ENCODE peak calls at places on chromosome 21, in five cellular contexts. One of them, this sample, is unnamed.
A peak's percentile ranks its signal among the peaks of the same experiment; 100 is the strongest.

GRCh38 chr21:43864806-43865470 is at the start of gene AGPAT3:
- DNase-seq in nephron progenitor cell: peak; percentile 56
- DNase-seq in pancreas: peak; percentile 75
- DNase-seq in thyroid gland: peak; percentile 25
- DNase-seq in HFFc6: no peak
- DNase-seq in this sample: no peak

GRCh38 chr21:34817821-34818662 is 149.2 kb downstream of the CLIC6 start:
- DNase-seq in nephron progenitor cell: no peak
- DNase-seq in pancreas: no peak
- DNase-seq in thyroid gland: no peak
- DNase-seq in HFFc6: no peak
- DNase-seq in this sample: no peak

GRCh38 chr21:41993744-41994143 is 16.4 kb downstream of the ZBTB21 start:
- DNase-seq in nephron progenitor cell: no peak
- DNase-seq in pancreas: no peak
- DNase-seq in thyroid gland: no peak
- DNase-seq in HFFc6: peak; percentile 83
- DNase-seq in this sample: no peak

GRCh38 chr21:35265170-35265877 is 216.2 kb upstream of the RUNX1 start:
- DNase-seq in nephron progenitor cell: no peak
- DNase-seq in pancreas: no peak
- DNase-seq in thyroid gland: no peak
- DNase-seq in HFFc6: peak; percentile 88
- DNase-seq in this sample: no peak

GRCh38 chr21:28639742-28640141 is 352.9 kb downstream of the LTN1 start:
- DNase-seq in nephron progenitor cell: no peak
- DNase-seq in pancreas: no peak
- DNase-seq in thyroid gland: no peak
- DNase-seq in HFFc6: no peak
- DNase-seq in this sample: no peak

GRCh38 chr21:39613029-39613934 is 542 bp downstream of the B3GALT5 start:
- DNase-seq in nephron progenitor cell: no peak
- DNase-seq in pancreas: no peak
- DNase-seq in thyroid gland: no peak
- DNase-seq in HFFc6: no peak
- DNase-seq in this sample: no peak

GRCh38 chr21:34702341-34702807 is 33.6 kb downstream of the CLIC6 start:
- DNase-seq in nephron progenitor cell: no peak
- DNase-seq in pancreas: no peak
- DNase-seq in thyroid gland: peak; percentile 17
- DNase-seq in HFFc6: peak; percentile 91
- DNase-seq in this sample: peak; percentile 26

GRCh38 chr21:44742418-44743153 is 31.2 kb upstream of the TSPEAR start:
- DNase-seq in nephron progenitor cell: no peak
- DNase-seq in pancreas: no peak
- DNase-seq in thyroid gland: no peak
- DNase-seq in HFFc6: peak; percentile 15
- DNase-seq in this sample: no peak

GRCh38 chr21:45870421-45870820 is 111.1 kb upstream of the COL6A1 start:
- DNase-seq in nephron progenitor cell: no peak
- DNase-seq in pancreas: no peak
- DNase-seq in thyroid gland: no peak
- DNase-seq in HFFc6: no peak
- DNase-seq in this sample: peak; percentile 19

GRCh38 chr21:27244356-27244755 is 277.5 kb upstream of the ADAMTS5 start:
- DNase-seq in nephron progenitor cell: no peak
- DNase-seq in pancreas: no peak
- DNase-seq in thyroid gland: no peak
- DNase-seq in HFFc6: no peak
- DNase-seq in this sample: no peak

GRCh38 chr21:39020751-39021474 is 162.3 kb downstream of the PSMG1 start:
- DNase-seq in nephron progenitor cell: no peak
- DNase-seq in pancreas: no peak
- DNase-seq in thyroid gland: peak; percentile 18
- DNase-seq in HFFc6: peak; percentile 35
- DNase-seq in this sample: no peak

GRCh38 chr21:40714516-40714915 is 132.4 kb downstream of the DSCAM start:
- DNase-seq in nephron progenitor cell: no peak
- DNase-seq in pancreas: no peak
- DNase-seq in thyroid gland: no peak
- DNase-seq in HFFc6: peak; percentile 44
- DNase-seq in this sample: no peak

GRCh38 chr21:35223480-35224156 is 174.5 kb upstream of the RUNX1 start:
- DNase-seq in nephron progenitor cell: no peak
- DNase-seq in pancreas: no peak
- DNase-seq in thyroid gland: no peak
- DNase-seq in HFFc6: no peak
- DNase-seq in this sample: no peak

GRCh38 chr21:45995686-45996179 is 14.2 kb downstream of the COL6A1 start:
- DNase-seq in nephron progenitor cell: no peak
- DNase-seq in pancreas: peak; percentile 47
- DNase-seq in thyroid gland: no peak
- DNase-seq in HFFc6: no peak
- DNase-seq in this sample: peak; percentile 19

GRCh38 chr21:32772281-32773047 is 909 bp upstream of the PAXBP1 start:
- DNase-seq in nephron progenitor cell: no peak
- DNase-seq in pancreas: no peak
- DNase-seq in thyroid gland: peak; percentile 60
- DNase-seq in HFFc6: no peak
- DNase-seq in this sample: peak; percentile 44

GRCh38 chr21:34037446-34037845 is 35.9 kb upstream of the MRPS6 start:
- DNase-seq in nephron progenitor cell: no peak
- DNase-seq in pancreas: no peak
- DNase-seq in thyroid gland: no peak
- DNase-seq in HFFc6: peak; percentile 45
- DNase-seq in this sample: no peak

GRCh38 chr21:38660333-38661295 is 145.1 kb upstream of the ETS2 start:
- DNase-seq in nephron progenitor cell: peak; percentile 54
- DNase-seq in pancreas: no peak
- DNase-seq in thyroid gland: peak; percentile 6
- DNase-seq in HFFc6: no peak
- DNase-seq in this sample: no peak

GRCh38 chr21:45421071-45421845 is 16.3 kb downstream of the COL18A1 start:
- DNase-seq in nephron progenitor cell: no peak
- DNase-seq in pancreas: peak; percentile 80
- DNase-seq in thyroid gland: peak; percentile 93
- DNase-seq in HFFc6: no peak
- DNase-seq in this sample: peak; percentile 86

GRCh38 chr21:25670726-25671125 is 31.7 kb downstream of the JAM2 start:
- DNase-seq in nephron progenitor cell: no peak
- DNase-seq in pancreas: no peak
- DNase-seq in thyroid gland: no peak
- DNase-seq in HFFc6: no peak
- DNase-seq in this sample: no peak

GRCh38 chr21:43347461-43347860 is 79.5 kb downstream of the SIK1 start:
- DNase-seq in nephron progenitor cell: no peak
- DNase-seq in pancreas: no peak
- DNase-seq in thyroid gland: no peak
- DNase-seq in HFFc6: no peak
- DNase-seq in this sample: no peak

GRCh38 chr21:39935716-39936115 is 68.5 kb downstream of the PCP4 start:
- DNase-seq in nephron progenitor cell: no peak
- DNase-seq in pancreas: no peak
- DNase-seq in thyroid gland: no peak
- DNase-seq in HFFc6: no peak
- DNase-seq in this sample: no peak

DNA sequence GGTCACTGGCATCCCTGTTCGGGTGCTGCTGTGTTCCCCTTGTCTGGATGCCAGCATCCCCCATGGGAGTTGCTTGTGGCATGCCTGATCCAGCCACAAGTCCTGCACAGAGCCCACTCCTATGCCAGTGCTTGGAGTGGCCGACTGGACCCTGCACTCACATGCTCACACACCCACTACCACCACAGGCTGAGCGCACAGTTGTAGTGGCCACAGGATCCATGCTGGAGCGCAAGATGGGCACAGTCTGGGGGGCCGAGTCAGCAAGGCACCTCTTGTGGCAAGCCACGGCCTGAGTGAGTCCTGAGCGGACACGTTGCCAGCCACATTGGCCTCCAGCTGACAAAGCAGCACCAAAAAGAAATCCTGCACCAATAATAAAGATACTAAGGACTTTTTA is 661.6 kb upstream of the TMPRSS15 start:
- DNase-seq in nephron progenitor cell: no peak
- DNase-seq in pancreas: no peak
- DNase-seq in thyroid gland: no peak
- DNase-seq in HFFc6: no peak
- DNase-seq in this sample: no peak
- TF ChIP-seq CTCF in nephron progenitor cell: no peak
- TF ChIP-seq CTCF in pancreas: no peak
- TF ChIP-seq CTCF in thyroid gland: no peak
- TF ChIP-seq CTCF in HFFc6: no peak
- TF ChIP-seq CTCF in this sample: no peak

DNA sequence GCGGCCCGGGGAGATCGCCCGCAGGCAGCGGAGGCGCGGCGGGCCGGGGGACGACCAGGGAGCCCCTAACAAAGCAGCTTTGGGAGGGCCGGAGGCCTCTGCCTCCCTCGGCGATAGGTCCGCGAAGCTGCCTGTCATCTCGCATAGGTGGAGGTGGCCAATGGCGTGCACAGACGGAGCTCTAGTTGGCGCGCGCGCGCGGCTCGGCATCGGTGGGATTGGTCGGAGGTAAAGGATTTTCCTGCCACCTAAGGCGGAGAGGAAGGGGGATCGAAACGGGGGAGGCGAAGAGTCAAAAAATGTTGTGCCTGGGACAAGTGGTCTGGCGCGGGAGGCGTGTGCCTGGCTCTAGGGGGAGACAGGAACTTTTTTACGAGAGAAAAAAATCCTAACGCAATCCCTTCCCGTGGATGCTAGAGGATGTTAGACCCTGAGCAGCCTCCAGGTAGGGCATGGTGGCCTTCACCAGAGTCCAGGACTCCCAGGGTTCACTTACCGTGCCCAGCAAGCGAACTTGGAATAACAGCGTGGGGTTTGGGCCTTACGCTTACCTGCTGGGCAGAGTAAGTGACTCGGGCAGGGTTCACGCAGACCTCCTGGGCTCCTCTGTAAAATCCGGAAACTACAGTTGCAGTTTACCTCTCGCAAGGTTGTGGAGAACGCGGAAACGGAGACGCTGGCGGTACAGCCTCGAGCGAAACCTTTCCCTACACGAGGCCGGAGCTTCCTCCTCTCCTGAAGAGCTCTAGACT is 99.9 kb upstream of the SOD1 start:
- DNase-seq in nephron progenitor cell: peak; percentile 98
- DNase-seq in pancreas: peak; percentile 88
- DNase-seq in thyroid gland: peak; percentile 73
- DNase-seq in HFFc6: no peak
- DNase-seq in this sample: peak; percentile 90
- TF ChIP-seq CTCF in nephron progenitor cell: no peak
- TF ChIP-seq CTCF in pancreas: no peak
- TF ChIP-seq CTCF in thyroid gland: no peak
- TF ChIP-seq CTCF in HFFc6: no peak
- TF ChIP-seq CTCF in this sample: no peak

DNA sequence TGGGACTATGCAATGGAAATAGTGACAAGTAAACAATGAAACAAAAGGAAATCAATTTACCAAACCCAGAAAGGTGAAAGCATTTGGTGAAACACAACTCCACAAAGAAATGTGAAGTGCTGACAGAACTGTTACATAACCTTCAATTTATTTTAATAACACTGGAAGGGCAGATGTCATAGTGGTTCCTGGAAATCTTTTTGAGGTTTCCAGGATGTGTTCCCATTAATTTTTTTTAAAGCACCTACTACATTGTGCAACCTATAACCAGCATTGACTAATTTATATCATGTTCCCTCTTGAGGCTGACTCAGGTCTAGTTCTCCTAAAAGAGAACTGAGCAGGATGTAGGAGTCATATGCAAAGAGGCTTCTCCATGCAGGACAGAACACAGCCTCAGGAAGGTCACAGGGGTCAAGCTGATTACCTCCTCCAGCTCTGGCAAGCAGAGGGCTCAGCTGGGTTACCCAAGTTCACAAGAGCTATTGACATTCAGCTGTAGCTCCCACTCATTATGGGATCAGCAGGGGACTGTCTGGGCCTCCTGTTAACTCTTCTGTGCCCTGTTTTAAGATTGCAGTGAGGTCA is 157.1 kb upstream of the NRIP1 start:
- DNase-seq in nephron progenitor cell: peak; percentile 58
- DNase-seq in pancreas: no peak
- DNase-seq in thyroid gland: no peak
- DNase-seq in HFFc6: peak; percentile 36
- DNase-seq in this sample: no peak
- TF ChIP-seq CTCF in nephron progenitor cell: no peak
- TF ChIP-seq CTCF in pancreas: no peak
- TF ChIP-seq CTCF in thyroid gland: no peak
- TF ChIP-seq CTCF in HFFc6: no peak
- TF ChIP-seq CTCF in this sample: no peak

GRCh38 chr21:36749935-36750578 is 51.1 kb downstream of the SIM2 start:
- DNase-seq in nephron progenitor cell: peak; percentile 40
- DNase-seq in pancreas: no peak
- DNase-seq in thyroid gland: no peak
- DNase-seq in HFFc6: no peak
- DNase-seq in this sample: no peak

GRCh38 chr21:36747114-36747814 is 48.3 kb downstream of the SIM2 start:
- DNase-seq in nephron progenitor cell: no peak
- DNase-seq in pancreas: no peak
- DNase-seq in thyroid gland: peak; percentile 9
- DNase-seq in HFFc6: no peak
- DNase-seq in this sample: no peak

GRCh38 chr21:36745459-36745858 is 46.5 kb downstream of the SIM2 start:
- DNase-seq in nephron progenitor cell: no peak
- DNase-seq in pancreas: no peak
- DNase-seq in thyroid gland: no peak
- DNase-seq in HFFc6: no peak
- DNase-seq in this sample: no peak

GRCh38 chr21:36750579-36750959 is 51.7 kb downstream of the SIM2 start:
- DNase-seq in nephron progenitor cell: no peak
- DNase-seq in pancreas: no peak
- DNase-seq in thyroid gland: no peak
- DNase-seq in HFFc6: no peak
- DNase-seq in this sample: no peak

DNA sequence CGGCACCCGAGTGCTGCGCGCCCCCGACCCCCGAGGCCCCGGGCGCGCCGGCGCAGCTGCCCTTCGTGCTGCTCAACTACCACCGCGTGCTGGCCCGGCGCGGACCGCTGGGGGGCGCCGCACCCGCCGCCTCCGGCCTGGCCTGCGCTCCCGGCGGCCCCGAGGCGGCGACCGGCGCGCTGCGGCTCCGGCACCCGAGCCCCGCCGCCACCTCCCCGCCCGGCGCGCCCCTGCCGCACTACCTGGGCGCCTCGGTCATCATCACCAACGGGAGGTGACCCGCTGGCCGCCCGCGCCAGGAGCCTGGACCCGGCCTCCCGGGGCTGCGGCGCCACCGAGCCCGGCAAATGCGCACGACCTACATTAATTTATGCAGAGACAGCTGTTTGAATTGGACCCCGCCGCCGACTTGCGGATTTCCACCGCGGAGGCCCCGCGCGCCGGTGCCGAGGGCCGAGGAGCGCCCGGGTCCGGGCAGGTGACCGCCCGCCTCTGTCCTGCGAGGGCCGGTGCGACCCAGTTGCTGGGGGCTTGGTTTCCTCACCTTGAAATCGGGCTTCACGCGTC is 49.0 kb downstream of the SIM2 start:
- DNase-seq in nephron progenitor cell: peak; percentile 87
- DNase-seq in pancreas: peak; percentile 92
- DNase-seq in thyroid gland: peak; percentile 37
- DNase-seq in HFFc6: no peak
- DNase-seq in this sample: no peak
- TF ChIP-seq CTCF in nephron progenitor cell: no peak
- TF ChIP-seq CTCF in pancreas: no peak
- TF ChIP-seq CTCF in thyroid gland: no peak
- TF ChIP-seq CTCF in HFFc6: no peak
- TF ChIP-seq CTCF in this sample: no peak

This sample was measured in stomach.